ENCODE peak calls at places on chromosome 3, in ten cellular contexts. N, Y, R, Z, P, F, I, B, T and C are unnamed samples.

GRCh38 chr3:37520802-37521350 is 340.8 kb upstream of the CTDSPL start:
- DNase-seq in Z (no peak), Y (no peak), T (no peak), F (no peak), B (no peak), R (no peak), P (no peak), N (no peak), I (no peak), C (no peak)

GRCh38 chr3:85081191-85081895 is 122.6 kb downstream of the CADM2 start:
- DNase-seq in I (no peak), B (no peak), P (no peak), Z (peak; percentile 2), Y (no peak), R (no peak), T (no peak), F (no peak), N (no peak), C (no peak)

GRCh38 chr3:40042752-40043443 is 233.5 kb downstream of the MYRIP start:
- DNase-seq in F (no peak), I (no peak), P (no peak), Y (no peak), T (no peak), B (no peak), N (no peak), Z (no peak), R (no peak), C (no peak)

GRCh38 chr3:56467801-56468183 is 475 bp downstream of the ERC2 start:
- DNase-seq in N (peak; percentile 39), Z (peak; percentile 4), T (no peak), I (no peak), Y (no peak), F (peak; percentile 45), P (no peak), B (peak; percentile 24), R (no peak), C (no peak)

GRCh38 chr3:164852866-164853265 is 225.4 kb downstream of the SI start:
- DNase-seq in Y (no peak), F (no peak), B (no peak), I (no peak), N (no peak), Z (no peak), P (no peak), T (no peak), R (no peak), C (no peak)

GRCh38 chr3:171457263-171458055 is 2.7 kb downstream of the TNIK start:
- DNase-seq in I (no peak), N (peak; percentile 13), T (no peak), Y (no peak), R (no peak), B (no peak), F (no peak), Z (no peak), P (no peak), C (no peak)

GRCh38 chr3:134486577-134487041 is 752 bp downstream of the CEP63 start:
- DNase-seq in N (no peak), I (peak; percentile 39), B (no peak), F (no peak), P (no peak), Y (peak; percentile 10), Z (no peak), T (no peak), R (no peak), C (no peak)

GRCh38 chr3:140341213-140341612 is 336.7 kb upstream of the TRIM42 start:
- DNase-seq in F (peak; percentile 51), N (peak; percentile 37), Z (no peak), B (no peak), R (no peak), T (no peak), Y (no peak), P (no peak), I (peak; percentile 14), C (no peak)

GRCh38 chr3:39485547-39485946 is 18.1 kb downstream of the MOBP start:
- DNase-seq in N (no peak), P (no peak), R (no peak), Y (no peak), B (no peak), I (no peak), Z (no peak), F (no peak), T (no peak), C (no peak)

GRCh38 chr3:128932516-128933212 is 53.2 kb downstream of the ACAD9 start:
- DNase-seq in P (no peak), N (no peak), R (no peak), Z (no peak), I (no peak), T (no peak), B (no peak), Y (no peak), F (no peak), C (no peak)